ENCODE peak calls at places on chromosomes 1 and 21, in seven cellular contexts. R is posterior vena cava, U is GM04503, V is retina, I is NCI-H1092 treated with DMSO at 0.1 percent for 48 hours, G is left ventricle myocardium inferior, Z is HTR-8/SVneo. B is an unnamed sample.

GRCh38 chr1:244056602-244057001 is 5.5 kb downstream of the ZBTB18 start:
- DNase-seq in Z (no peak), I (no peak), G (no peak), R (no peak), V (no peak), U (no peak), B (no peak)

GRCh38 chr21:34938079-34938764 is 110.9 kb downstream of the RUNX1 start:
- DNase-seq in V (no peak), G (no peak), R (no peak), I (no peak), Z (no peak), U (no peak), B (no peak)

GRCh38 chr21:42558368-42558767 is 44.7 kb downstream of the SLC37A1 start:
- DNase-seq in U (no peak), Z (no peak), V (no peak), R (no peak), I (no peak), G (no peak), B (no peak)

GRCh38 chr1:104408268-104408667 is 658.6 kb downstream of the AMY1C start:
- DNase-seq in Z (no peak), V (no peak), I (no peak), G (no peak), U (no peak), R (no peak), B (no peak)

GRCh38 chr1:9774744-9775679 is 48.8 kb downstream of the CLSTN1 start:
- DNase-seq in R (no peak), Z (no peak), V (no peak), I (no peak), G (no peak), U (no peak), B (no peak)

GRCh38 chr1:185735667-185736105 is 1.5 kb downstream of the HMCN1 start:
- DNase-seq in I (no peak), Z (no peak), V (no peak), G (no peak), U (no peak), R (no peak), B (no peak)

GRCh38 chr1:192559115-192560006 is 16.2 kb upstream of the RGS1 start:
- DNase-seq in G (no peak), R (no peak), V (no peak), I (no peak), U (peak; percentile 94), Z (peak; percentile 36), B (no peak)

GRCh38 chr1:22533244-22533643 is 30.0 kb upstream of the EPHA8 start:
- DNase-seq in G (no peak), V (no peak), I (peak; percentile 94), U (no peak), Z (no peak), R (peak; percentile 36), B (no peak)

GRCh38 chr1:209513226-209513625 is 70.3 kb upstream of the CAMK1G start:
- DNase-seq in V (peak; percentile 18), R (no peak), Z (peak; percentile 71), I (peak; percentile 84), U (no peak), G (no peak), B (no peak)

GRCh38 chr1:14347186-14347585 is 251.3 kb upstream of the KAZN start:
- DNase-seq in G (no peak), I (no peak), Z (no peak), V (no peak), R (no peak), U (no peak), B (no peak)

GRCh38 chr1:149844096-149844495 is 55.3 kb upstream of the BOLA1 start:
- DNase-seq in U (no peak), G (no peak), V (no peak), Z (no peak), I (no peak), R (no peak), B (no peak)

GRCh38 chr1:171788696-171789095 is 7.2 kb downstream of the METTL13 start:
- DNase-seq in V (no peak), R (no peak), U (peak; percentile 84), G (no peak), Z (no peak), I (no peak), B (no peak)

GRCh38 chr1:23528245-23528978 is 2.6 kb downstream of the E2F2 start:
- DNase-seq in V (no peak), R (peak; percentile 96), G (peak; percentile 80), I (peak; percentile 53), Z (peak; percentile 79), U (peak; percentile 36), B (peak; percentile 85)

GRCh38 chr21:40349591-40349990 is 482.4 kb downstream of the PCP4 start:
- DNase-seq in G (no peak), Z (no peak), I (no peak), R (no peak), U (no peak), V (no peak), B (no peak)

GRCh38 chr1:25246600-25247023 is 642 bp downstream of the RSRP1 start:
- DNase-seq in Z (no peak), I (no peak), G (peak; percentile 27), U (no peak), R (no peak), V (no peak), B (peak; percentile 43)

GRCh38 chr1:3314561-3315271 is 139.7 kb upstream of the ARHGEF16 start:
- DNase-seq in Z (no peak), I (no peak), V (no peak), R (no peak), G (no peak), U (peak; percentile 9), B (no peak)

GRCh38 chr1:203028067-203028783 is 1.9 kb downstream of the PPFIA4 start:
- DNase-seq in V (peak; percentile 35), R (no peak), I (no peak), U (no peak), Z (no peak), G (no peak), B (peak; percentile 25)

GRCh38 chr1:2054560-2054959 is 4.3 kb downstream of the PRKCZ start:
- DNase-seq in V (no peak), I (no peak), U (no peak), Z (no peak), G (no peak), R (no peak), B (no peak)

GRCh38 chr1:214537219-214537618 is 14.2 kb downstream of the PTPN14 start:
- DNase-seq in V (no peak), U (no peak), Z (no peak), I (peak; percentile 67), R (no peak), G (no peak), B (no peak)

GRCh38 chr1:207828485-207829158 is 76.8 kb downstream of the CD46 start:
- DNase-seq in U (no peak), V (peak; percentile 49), G (peak; percentile 78), I (peak; percentile 50), R (peak; percentile 92), Z (peak; percentile 63), B (peak; percentile 74)

GRCh38 chr1:81377406-81377805 is 423.3 kb upstream of the ADGRL2 start:
- DNase-seq in G (no peak), Z (no peak), U (no peak), I (peak; percentile 1), V (no peak), R (no peak), B (no peak)

GRCh38 chr1:66300986-66301451 is 232.9 kb upstream of the SGIP1 start:
- DNase-seq in V (no peak), Z (no peak), G (no peak), I (no peak), U (no peak), R (no peak), B (no peak)

GRCh38 chr1:6127587-6128163 is 52.4 kb downstream of the CHD5 start:
- DNase-seq in U (no peak), I (peak; percentile 92), G (peak; percentile 72), Z (no peak), R (peak; percentile 93), V (peak; percentile 64), B (no peak)

GRCh38 chr1:198669023-198669698 is 30.3 kb downstream of the PTPRC start:
- DNase-seq in V (no peak), U (peak; percentile 96), I (no peak), R (no peak), Z (peak; percentile 69), G (no peak), B (no peak)

GRCh38 chr21:24852610-24853195 is 754.6 kb downstream of the MRPL39 start:
- DNase-seq in R (no peak), V (no peak), G (no peak), I (no peak), U (no peak), Z (no peak), B (no peak)

GRCh38 chr1:64471218-64471719 is 1.3 kb downstream of the CACHD1 start:
- DNase-seq in G (peak; percentile 25), U (no peak), Z (peak; percentile 35), R (peak; percentile 83), I (no peak), V (peak; percentile 82), B (peak; percentile 48)

GRCh38 chr1:184906771-184907170 is 67.5 kb downstream of the NIBAN1 start:
- DNase-seq in U (no peak), G (no peak), I (no peak), Z (no peak), R (no peak), V (no peak), B (no peak)

GRCh38 chr1:181364801-181365200 is 118.5 kb upstream of the CACNA1E start:
- DNase-seq in R (no peak), Z (no peak), G (no peak), V (no peak), U (no peak), I (no peak), B (no peak)

GRCh38 chr1:50605186-50605875 is 182.1 kb upstream of the DMRTA2 start:
- DNase-seq in R (no peak), I (no peak), G (no peak), Z (peak; percentile 29), U (no peak), V (no peak), B (peak; percentile 41)